ENCODE peak calls at places on chromosome 10, in ten cellular contexts. G, X, M, R, U, B, Y, H, F and W are unnamed samples.

GRCh38 chr10:74683067-74683466 is 143.3 kb upstream of the KAT6B start:
- DNase-seq in F (no peak), X (no peak), M (no peak), G (no peak), R (no peak), Y (no peak), H (no peak), U (no peak), B (no peak), W (no peak)

GRCh38 chr10:70478191-70479160 is at the start of gene PALD1:
- DNase-seq in G (no peak), M (no peak), X (peak; percentile 78), H (peak; percentile 34), R (no peak), U (peak; percentile 7), B (peak; percentile 69), F (no peak), Y (peak; percentile 68), W (peak; percentile 81)

GRCh38 chr10:93784059-93784458 is 26.3 kb downstream of the LGI1 start:
- DNase-seq in X (no peak), U (no peak), F (no peak), H (no peak), M (no peak), R (no peak), B (no peak), Y (no peak), G (no peak), W (no peak)

GRCh38 chr10:94725871-94726270 is 36.6 kb upstream of the CYP2C19 start:
- DNase-seq in R (peak; percentile 34), U (no peak), X (no peak), F (no peak), G (peak; percentile 5), B (no peak), Y (no peak), H (no peak), M (no peak), W (no peak)

GRCh38 chr10:101889256-101890210 is 45.9 kb upstream of the KCNIP2 start:
- DNase-seq in B (peak; percentile 67), M (peak; percentile 38), F (peak; percentile 42), G (peak; percentile 22), X (peak; percentile 70), H (peak; percentile 41), R (peak; percentile 87), U (peak; percentile 36), Y (peak; percentile 72), W (peak; percentile 83)

GRCh38 chr10:21953585-21954057 is 49.9 kb downstream of the DNAJC1 start:
- DNase-seq in Y (peak; percentile 51), G (no peak), U (peak; percentile 80), X (no peak), F (no peak), M (no peak), R (peak; percentile 74), H (no peak), B (no peak), W (no peak)

GRCh38 chr10:15735766-15736165 is 16.0 kb upstream of the ITGA8 start:
- DNase-seq in R (no peak), U (no peak), X (no peak), M (no peak), G (no peak), H (no peak), Y (no peak), F (no peak), B (no peak), W (no peak)

GRCh38 chr10:131843089-131843595 is 57.7 kb upstream of the PPP2R2D start:
- DNase-seq in Y (no peak), U (no peak), M (no peak), F (no peak), R (no peak), G (no peak), H (no peak), X (no peak), B (no peak), W (no peak)

GRCh38 chr10:104678658-104679057 is 37.6 kb downstream of the SORCS3 start:
- DNase-seq in F (no peak), H (no peak), Y (no peak), R (no peak), X (no peak), B (no peak), M (no peak), G (no peak), U (no peak), W (no peak)

GRCh38 chr10:18795549-18795948 is 136.3 kb downstream of the ARL5B start:
- DNase-seq in U (no peak), H (no peak), R (no peak), G (no peak), M (no peak), Y (no peak), B (no peak), X (no peak), F (no peak), W (no peak)

GRCh38 chr10:118870467-118871243 is 115.9 kb upstream of the CACUL1 start:
- DNase-seq in U (no peak), M (no peak), Y (no peak), H (no peak), R (peak; percentile 97), F (no peak), X (no peak), G (peak; percentile 68), B (no peak), W (peak; percentile 26)

GRCh38 chr10:99522511-99523250 is 10.1 kb upstream of the NKX2-3 start:
- DNase-seq in U (no peak), R (no peak), Y (no peak), H (no peak), F (no peak), G (no peak), B (no peak), X (no peak), M (no peak), W (peak; percentile 63)

GRCh38 chr10:73597346-73597745 is 6.2 kb upstream of the USP54 start:
- DNase-seq in H (no peak), R (peak; percentile 38), M (no peak), X (no peak), B (no peak), F (no peak), G (no peak), Y (no peak), U (no peak), W (no peak)

GRCh38 chr10:80459047-80459865 is 5.1 kb downstream of the TSPAN14 start:
- DNase-seq in U (no peak), F (no peak), B (no peak), X (peak; percentile 90), M (no peak), R (peak; percentile 74), Y (peak; percentile 73), H (peak; percentile 39), G (no peak), W (no peak)

GRCh38 chr10:36612436-36612835 is 513.0 kb upstream of the ANKRD30A start:
- DNase-seq in M (no peak), B (no peak), G (no peak), F (no peak), R (no peak), X (no peak), U (no peak), H (no peak), Y (no peak), W (no peak)